ENCODE peak calls at places on chromosomes 4 and X, in seven cellular contexts. H is occipital lobe; X is HCT116; Z is SK-N-SH; W is HFFc6; E is activated CD8-positive, alpha-beta memory T cell treated with anti-CD3 and anti-CD28 coated beads for 24 hours; T is pons. N is an unnamed sample.

GRCh38 chr4:39713691-39714090 is 15.8 kb downstream of the UBE2K start:
- DNase-seq in W (no peak), T (no peak), H (no peak), Z (peak; percentile 18), X (no peak), E (no peak), N (no peak)

GRCh38 chr4:3838437-3839380 is 72.5 kb downstream of the ADRA2C start:
- DNase-seq in X (no peak), T (no peak), Z (no peak), E (no peak), W (no peak), H (no peak), N (no peak)

GRCh38 chrX:132023896-132024386 is 839 bp downstream of the STK26 start:
- DNase-seq in X (no peak), W (no peak), T (no peak), E (peak; percentile 75), H (no peak), Z (no peak), N (peak; percentile 1)

GRCh38 chr4:103032575-103032974 is 13.1 kb upstream of the SLC9B1 start:
- DNase-seq in E (no peak), X (peak; percentile 24), W (peak; percentile 28), Z (peak; percentile 10), T (no peak), H (no peak), N (no peak)

GRCh38 chr4:6513678-6514077 is 41.3 kb upstream of the PPP2R2C start:
- DNase-seq in H (no peak), Z (no peak), T (no peak), X (no peak), E (no peak), W (no peak), N (no peak)

GRCh38 chrX:140848800-140849199 is 139.2 kb downstream of the LINC00632 start:
- DNase-seq in X (no peak), W (no peak), E (no peak), T (no peak), H (no peak), Z (no peak), N (no peak)

GRCh38 chr4:76307670-76308014 is 1.1 kb downstream of the STBD1 start:
- DNase-seq in E (no peak), X (no peak), W (no peak), H (no peak), Z (peak; percentile 68), T (no peak), N (no peak)

GRCh38 chr4:85776579-85776978 is 301.6 kb downstream of the ARHGAP24 start:
- DNase-seq in Z (no peak), W (peak; percentile 64), X (peak; percentile 24), T (no peak), H (no peak), E (no peak), N (no peak)

GRCh38 chrX:71253253-71254091 is 468 bp downstream of the ZMYM3 start:
- DNase-seq in W (no peak), Z (peak; percentile 84), E (peak; percentile 67), T (no peak), X (no peak), H (no peak), N (peak; percentile 23)

GRCh38 chr4:82031386-82031785 is 342.4 kb downstream of the HNRNPD start:
- DNase-seq in T (no peak), X (no peak), H (no peak), W (no peak), Z (no peak), E (no peak), N (no peak)

GRCh38 chrX:37796805-37797204 is 16.9 kb downstream of the CYBB start:
- DNase-seq in Z (no peak), H (no peak), T (peak; percentile 64), E (no peak), X (no peak), W (no peak), N (no peak)

GRCh38 chr4:54913751-54914526 is 211.5 kb downstream of the KDR start:
- DNase-seq in Z (no peak), E (no peak), H (no peak), X (no peak), W (no peak), T (no peak), N (peak; percentile 19)

GRCh38 chr4:140095694-140096482 is 58.1 kb downstream of the MAML3 start:
- DNase-seq in W (peak; percentile 83), H (no peak), E (peak; percentile 81), T (peak; percentile 38), X (peak; percentile 62), Z (peak; percentile 37), N (no peak)

GRCh38 chrX:72258174-72258573 is 18.9 kb downstream of the RPS4X start:
- DNase-seq in E (no peak), T (no peak), H (no peak), W (peak; percentile 77), Z (peak; percentile 52), X (no peak), N (peak; percentile 19)

GRCh38 chrX:37986893-37987292 is 19.5 kb upstream of the SYTL5 start:
- DNase-seq in W (no peak), Z (no peak), H (no peak), X (no peak), T (no peak), E (no peak), N (no peak)

GRCh38 chrX:150581093-150581775 is 12.8 kb downstream of the MTM1 start:
- DNase-seq in W (peak; percentile 59), X (peak; percentile 28), Z (no peak), T (no peak), E (no peak), H (no peak), N (peak; percentile 8)

GRCh38 chr4:110621839-110622751 is 782 bp downstream of the PITX2 start:
- DNase-seq in T (no peak), X (no peak), Z (no peak), H (no peak), E (no peak), W (no peak), N (peak; percentile 11)

GRCh38 chr4:142408003-142408441 is 438.1 kb downstream of the INPP4B start:
- DNase-seq in H (no peak), X (no peak), T (no peak), Z (no peak), E (no peak), W (peak; percentile 66), N (no peak)

GRCh38 chr4:75046641-75047040 is 113.7 kb downstream of the PARM1 start:
- DNase-seq in Z (no peak), T (no peak), W (no peak), H (no peak), E (no peak), X (no peak), N (no peak)

GRCh38 chrX:109911046-109911445 is 91.9 kb upstream of the TMEM164 start:
- DNase-seq in E (no peak), T (no peak), X (no peak), W (no peak), Z (peak; percentile 21), H (no peak), N (no peak)

GRCh38 chr4:152633118-152633517 is 46.7 kb downstream of the TMEM154 start:
- DNase-seq in H (no peak), E (no peak), X (no peak), Z (peak; percentile 32), T (no peak), W (no peak), N (no peak)

GRCh38 chr4:13626492-13627184 is 887 bp downstream of the BOD1L1 start:
- DNase-seq in W (no peak), X (no peak), E (no peak), Z (no peak), H (no peak), T (no peak), N (no peak)

GRCh38 chrX:47625365-47625764 is 4.4 kb downstream of the CFP start:
- DNase-seq in H (no peak), W (no peak), X (no peak), Z (no peak), T (no peak), E (no peak), N (no peak)

GRCh38 chr4:128332086-128332485 is 44.5 kb upstream of the PGRMC2 start:
- DNase-seq in E (no peak), H (no peak), T (no peak), Z (no peak), X (no peak), W (no peak), N (no peak)

GRCh38 chrX:136214551-136214950 is 36.6 kb downstream of the MAP7D3 start:
- DNase-seq in W (peak; percentile 84), E (no peak), T (no peak), Z (no peak), X (no peak), H (no peak), N (no peak)

GRCh38 chrX:12245650-12246645 is 107.7 kb downstream of the FRMPD4 start:
- DNase-seq in X (no peak), H (no peak), Z (no peak), T (no peak), E (no peak), W (peak; percentile 84), N (no peak)

GRCh38 chr4:15547392-15547791 is 77.7 kb downstream of the CC2D2A start:
- DNase-seq in X (no peak), E (no peak), H (no peak), Z (no peak), W (no peak), T (no peak), N (no peak)

GRCh38 chrX:9188117-9188516 is 154.2 kb upstream of the FAM9B start:
- DNase-seq in X (no peak), H (no peak), Z (peak; percentile 59), W (no peak), T (no peak), E (no peak), N (no peak)

GRCh38 chr4:92299152-92299551 is 4.6 kb upstream of the GRID2 start:
- DNase-seq in W (no peak), T (peak; percentile 46), X (no peak), H (no peak), E (no peak), Z (peak; percentile 14), N (no peak)

GRCh38 chr4:112523008-112523440 is 7.0 kb upstream of the NEUROG2 start:
- DNase-seq in X (no peak), T (no peak), W (no peak), E (peak; percentile 71), H (no peak), Z (no peak), N (no peak)

GRCh38 chr4:102717448-102718092 is 43.2 kb downstream of the MANBA start:
- DNase-seq in H (no peak), E (no peak), Z (no peak), X (no peak), W (peak; percentile 22), T (no peak), N (peak; percentile 20)

GRCh38 chr4:83329521-83330105 is 5.0 kb downstream of the HPSE start:
- DNase-seq in E (no peak), X (no peak), H (no peak), Z (no peak), W (no peak), T (no peak), N (no peak)

N was measured in LoVo.